ENCODE peak calls at places on chromosome 7, in six cellular contexts. J, B, V, S, W and O are unnamed samples.
A peak's percentile ranks its signal among the peaks of the same experiment; 100 is the strongest.

GRCh38 chr7:127251048-127251451 is 1.7 kb downstream of the GRM8 start:
- DNase-seq in J (no peak), B (peak; percentile 16), V (no peak), S (no peak), W (no peak), O (no peak)

GRCh38 chr7:23696916-23697441 is 13.0 kb upstream of the STK31 start:
- DNase-seq in J (peak; percentile 46), B (peak; percentile 58), V (peak; percentile 29), S (peak; percentile 46), W (peak; percentile 14), O (peak; percentile 90)

GRCh38 chr7:41312235-41312634 is 390.7 kb downstream of the INHBA start:
- DNase-seq in J (no peak), B (no peak), V (no peak), S (no peak), W (no peak), O (no peak)

GRCh38 chr7:105268511-105269392 is 120.0 kb downstream of the SRPK2 start:
- DNase-seq in J (peak; percentile 71), B (peak; percentile 74), V (peak; percentile 70), S (no peak), W (peak; percentile 15), O (peak; percentile 61)

GRCh38 chr7:91657386-91658120 is 222.9 kb downstream of the MTERF1 start:
- DNase-seq in J (no peak), B (peak; percentile 86), V (peak; percentile 98), S (no peak), W (no peak), O (no peak)

GRCh38 chr7:138015096-138015495 is 13.2 kb upstream of the CREB3L2 start:
- DNase-seq in J (no peak), B (no peak), V (no peak), S (no peak), W (no peak), O (no peak)

GRCh38 chr7:68699090-68699711 is 899.1 kb upstream of the AUTS2 start:
- DNase-seq in J (peak; percentile 88), B (peak; percentile 30), V (peak; percentile 97), S (no peak), W (no peak), O (no peak)

GRCh38 chr7:80478683-80479082 is 33.2 kb downstream of the GNAT3 start:
- DNase-seq in J (peak; percentile 76), B (peak; percentile 83), V (peak; percentile 82), S (no peak), W (no peak), O (no peak)

GRCh38 chr7:78301361-78301760 is 502.8 kb downstream of the PHTF2 start:
- DNase-seq in J (peak; percentile 56), B (peak; percentile 77), V (peak; percentile 80), S (no peak), W (no peak), O (no peak)

GRCh38 chr7:28958235-28958945 is at the start of gene TRIL:
- DNase-seq in J (peak; percentile 50), B (peak; percentile 77), V (peak; percentile 86), S (peak; percentile 77), W (peak; percentile 90), O (no peak)

DNA sequence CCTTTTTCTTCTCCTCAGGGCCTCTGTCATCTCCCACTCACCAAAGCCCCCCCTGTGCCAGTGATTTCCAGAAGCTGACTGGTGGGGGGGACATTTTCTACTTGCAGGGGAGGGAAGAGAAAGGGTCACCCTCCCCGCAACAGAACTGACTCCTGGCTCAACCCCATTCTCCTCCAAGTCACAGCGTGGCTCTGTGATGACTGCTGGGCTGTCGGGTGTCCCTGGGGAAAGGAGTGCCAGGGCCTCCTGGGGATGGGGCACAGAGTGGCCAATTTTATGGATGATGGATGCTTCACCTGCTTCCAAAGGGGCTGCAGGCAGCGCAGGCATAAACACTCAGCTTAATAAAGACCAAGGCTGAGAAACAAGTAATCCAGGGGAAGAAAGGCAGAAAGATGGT is 523.0 kb downstream of the PTPRN2 start:
- DNase-seq in J (no peak), B (no peak), V (no peak), S (no peak), W (no peak), O (no peak)
- H3K9me3 ChIP-seq in J (peaks cover 61% of the 10 kb centered on the region), B (no peaks in the 10 kb centered on the region), V (no peaks in the 10 kb centered on the region), S (peaks cover 5% of the 10 kb centered on the region), W (no peaks in the 10 kb centered on the region), O (peaks cover 7% of the 10 kb centered on the region)

DNA sequence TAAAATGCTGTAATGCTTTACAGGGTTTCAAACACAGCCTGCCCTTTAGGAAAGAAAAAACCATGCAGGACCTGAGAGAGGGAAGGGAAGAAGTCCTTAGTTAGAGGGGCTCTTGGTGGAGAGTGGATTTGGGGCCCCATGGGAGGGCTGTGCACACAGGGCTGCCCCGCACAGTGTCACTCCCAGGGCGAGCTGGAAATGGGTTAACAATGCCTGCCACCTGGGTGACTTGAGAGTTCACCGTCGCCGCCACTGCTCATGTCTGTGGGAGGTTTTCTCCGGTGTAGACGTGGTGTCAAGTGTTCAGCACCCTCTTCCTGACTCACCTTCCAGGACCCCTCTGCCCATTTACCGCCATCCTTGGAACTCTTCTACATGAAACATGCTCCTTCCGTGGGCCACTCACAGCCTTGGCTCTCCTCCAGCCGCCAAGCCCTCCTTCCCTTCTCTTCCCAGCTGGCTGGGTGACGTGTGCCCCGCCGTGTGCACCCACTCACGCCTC is 686.4 kb downstream of the SDK1 start:
- DNase-seq in J (no peak), B (no peak), V (no peak), S (no peak), W (no peak), O (no peak)
- H3K9me3 ChIP-seq in J (peaks cover 14% of the 10 kb centered on the region), B (no peaks in the 10 kb centered on the region), V (no peaks in the 10 kb centered on the region), S (no peaks in the 10 kb centered on the region), W (no peaks in the 10 kb centered on the region), O (no peaks in the 10 kb centered on the region)

GRCh38 chr7:139644191-139644590 is 120.7 kb downstream of the CLEC2L start:
- DNase-seq in J (no peak), B (no peak), V (no peak), S (no peak), W (no peak), O (no peak)
- H3K9me3 ChIP-seq in J (no peaks in the 10 kb centered on the region), B (no peaks in the 10 kb centered on the region), V (no peaks in the 10 kb centered on the region), S (no peaks in the 10 kb centered on the region), W (no peaks in the 10 kb centered on the region), O (no peaks in the 10 kb centered on the region)

GRCh38 chr7:16235743-16236142 is 185.6 kb downstream of the CRPPA start:
- DNase-seq in J (no peak), B (no peak), V (no peak), S (no peak), W (no peak), O (no peak)

GRCh38 chr7:16234493-16235151 is 186.7 kb downstream of the CRPPA start:
- DNase-seq in J (no peak), B (no peak), V (no peak), S (no peak), W (no peak), O (no peak)

GRCh38 chr7:16235152-16235526 is 186.2 kb downstream of the CRPPA start:
- DNase-seq in J (no peak), B (no peak), V (no peak), S (no peak), W (no peak), O (no peak)

GRCh38 chr7:16233519-16233918 is 187.8 kb downstream of the CRPPA start:
- DNase-seq in J (no peak), B (no peak), V (no peak), S (no peak), W (no peak), O (no peak)

GRCh38 chr7:16232273-16232672 is 189.1 kb downstream of the CRPPA start:
- DNase-seq in J (no peak), B (no peak), V (no peak), S (no peak), W (no peak), O (no peak)
- H3K9me3 ChIP-seq in J (peaks cover 5% of the 10 kb centered on the region), B (peaks cover 7% of the 10 kb centered on the region), V (no peaks in the 10 kb centered on the region), S (peaks cover 6% of the 10 kb centered on the region), W (peaks cover 31% of the 10 kb centered on the region), O (no peaks in the 10 kb centered on the region)

DNA sequence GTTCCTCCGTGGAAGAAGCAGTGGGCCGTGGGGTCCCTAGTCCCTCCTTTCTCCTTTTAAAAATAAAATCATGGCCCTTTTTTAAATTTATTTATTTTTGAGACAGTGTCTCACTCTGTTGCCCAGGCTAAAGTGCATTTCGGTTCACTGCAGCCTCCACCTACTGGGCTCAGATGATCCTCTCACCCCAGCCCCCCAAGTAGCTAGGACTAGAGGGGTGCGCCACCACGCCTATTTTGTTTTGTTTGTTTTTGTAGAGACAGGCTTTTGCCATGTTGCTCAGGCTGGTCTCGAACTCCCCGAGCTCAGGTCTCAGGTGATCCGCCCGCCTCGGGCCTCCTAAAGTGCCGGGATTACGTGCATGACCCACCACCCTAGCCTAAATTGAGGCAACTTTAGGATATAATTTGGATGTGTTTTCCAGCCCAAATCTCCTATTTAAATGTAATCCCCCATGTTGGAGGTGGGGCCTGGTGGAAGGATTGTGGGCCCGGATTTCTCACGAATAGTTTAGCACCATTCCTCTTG is 796 bp downstream of the ZNF736 start:
- DNase-seq in J (no peak), B (no peak), V (no peak), S (no peak), W (no peak), O (peak; percentile 57)
- H3K9me3 ChIP-seq in J (no peaks in the 10 kb centered on the region), B (no peaks in the 10 kb centered on the region), V (no peaks in the 10 kb centered on the region), S (no peaks in the 10 kb centered on the region), W (no peaks in the 10 kb centered on the region), O (peaks cover 25% of the 10 kb centered on the region)

GRCh38 chr7:64099656-64100531 is 54.7 kb downstream of the ZNF727 start:
- DNase-seq in J (no peak), B (no peak), V (no peak), S (no peak), W (no peak), O (no peak)
- H3K9me3 ChIP-seq in J (peaks cover 32% of the 10 kb centered on the region), B (no peaks in the 10 kb centered on the region), V (no peaks in the 10 kb centered on the region), S (peaks cover 11% of the 10 kb centered on the region), W (peaks cover 49% of the 10 kb centered on the region), O (peaks cover 6% of the 10 kb centered on the region)

DNA sequence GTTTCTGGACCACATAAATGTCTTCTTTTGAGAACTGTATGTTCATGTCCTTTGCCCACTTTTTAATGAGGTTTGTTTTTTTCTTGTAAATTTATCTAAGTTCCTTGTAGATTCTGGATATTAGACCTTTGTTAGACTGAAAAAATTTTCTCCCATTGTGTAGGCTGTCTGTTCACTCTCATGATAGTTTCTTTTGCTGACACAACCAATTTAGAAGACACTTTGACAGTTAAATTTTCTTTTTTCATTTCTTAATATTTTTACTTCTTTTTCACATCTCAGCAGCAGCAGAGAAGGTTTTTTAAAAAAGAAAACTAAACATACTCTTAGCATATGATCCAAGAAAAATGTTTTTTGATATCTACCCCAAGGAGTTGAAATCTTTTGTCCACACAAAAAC is 61.8 kb downstream of the RNF32 start:
- DNase-seq in J (no peak), B (no peak), V (no peak), S (no peak), W (no peak), O (no peak)
- H3K9me3 ChIP-seq in J (peaks cover 2% of the 10 kb centered on the region), B (no peaks in the 10 kb centered on the region), V (no peaks in the 10 kb centered on the region), S (peaks cover 16% of the 10 kb centered on the region), W (peaks cover 14% of the 10 kb centered on the region), O (peaks cover 6% of the 10 kb centered on the region)

DNA sequence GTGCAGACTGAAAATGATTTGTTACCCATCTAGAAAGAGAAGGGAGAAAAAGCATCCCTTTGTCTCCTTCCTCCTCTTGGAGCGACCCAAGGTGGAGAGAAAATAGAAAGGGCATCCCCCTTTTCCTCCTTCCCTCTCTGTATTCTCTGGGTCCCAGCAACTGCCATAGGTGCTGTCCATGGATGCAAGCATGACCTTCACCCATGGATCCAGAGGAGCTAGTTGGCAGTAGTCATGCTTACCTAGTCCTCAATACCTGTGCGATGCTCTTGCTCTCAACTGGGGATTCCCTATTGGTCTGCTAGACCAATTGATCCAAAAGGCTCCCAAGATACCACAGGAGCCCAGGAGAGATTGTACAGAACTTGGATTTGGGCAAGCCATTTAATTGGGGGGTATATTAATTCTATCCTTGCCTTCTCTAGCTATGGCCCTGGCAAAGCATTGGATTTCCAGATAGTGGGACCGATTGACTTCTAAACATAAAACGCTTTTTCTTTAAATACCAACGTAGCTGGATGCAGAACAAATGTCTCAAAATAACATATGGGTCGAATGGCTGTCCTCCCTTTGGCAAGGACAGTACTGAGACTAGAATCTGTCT is 547.8 kb upstream of the IGFBP3 start:
- DNase-seq in J (peak; percentile 35), B (peak; percentile 40), V (peak; percentile 39), S (no peak), W (no peak), O (no peak)
- H3K9me3 ChIP-seq in J (peaks cover 54% of the 10 kb centered on the region), B (peaks cover 6% of the 10 kb centered on the region), V (no peaks in the 10 kb centered on the region), S (peaks cover 18% of the 10 kb centered on the region), W (peaks cover 81% of the 10 kb centered on the region), O (peaks cover 49% of the 10 kb centered on the region)